ENCODE peak calls at places on chromosomes 6 and 20, in four cellular contexts. One of them, this sample, is unnamed.

GRCh38 chr6:112929661-112930060 is 582.5 kb downstream of the RFPL4B start:
- ATAC-seq in right lobe of liver: no peak
- ATAC-seq in K562: no peak
- ATAC-seq in gastrocnemius medialis: no peak
- ATAC-seq in this sample: no peak

GRCh38 chr6:5550631-5551030 is 289.3 kb downstream of the FARS2 start:
- ATAC-seq in right lobe of liver: no peak
- ATAC-seq in K562: no peak
- ATAC-seq in gastrocnemius medialis: no peak
- ATAC-seq in this sample: no peak

GRCh38 chr20:32992015-32992641 is 12.1 kb downstream of the SUN5 start:
- ATAC-seq in K562: no peak
- ATAC-seq in right lobe of liver: no peak
- ATAC-seq in gastrocnemius medialis: no peak
- ATAC-seq in this sample: no peak

GRCh38 chr20:46400828-46401477 is 5.5 kb downstream of the ELMO2 start:
- ATAC-seq in K562: peak; percentile 42
- ATAC-seq in gastrocnemius medialis: no peak
- ATAC-seq in right lobe of liver: no peak
- ATAC-seq in this sample: no peak

GRCh38 chr20:53841741-53842140 is 228.7 kb downstream of the BCAS1 start:
- ATAC-seq in gastrocnemius medialis: no peak
- ATAC-seq in K562: no peak
- ATAC-seq in right lobe of liver: no peak
- ATAC-seq in this sample: no peak

GRCh38 chr20:33671573-33672288 is 2.5 kb downstream of the NECAB3 start:
- ATAC-seq in gastrocnemius medialis: no peak
- ATAC-seq in right lobe of liver: no peak
- ATAC-seq in K562: no peak
- ATAC-seq in this sample: no peak

GRCh38 chr20:52244702-52245101 is 53.1 kb upstream of the ZFP64 start:
- ATAC-seq in K562: no peak
- ATAC-seq in gastrocnemius medialis: no peak
- ATAC-seq in right lobe of liver: no peak
- ATAC-seq in this sample: no peak

GRCh38 chr6:121426686-121427085 is 8.8 kb upstream of the GJA1 start:
- ATAC-seq in K562: no peak
- ATAC-seq in gastrocnemius medialis: no peak
- ATAC-seq in right lobe of liver: no peak
- ATAC-seq in this sample: no peak

GRCh38 chr6:130027948-130028347 is 9.6 kb downstream of the L3MBTL3 start:
- ATAC-seq in right lobe of liver: no peak
- ATAC-seq in gastrocnemius medialis: no peak
- ATAC-seq in K562: no peak
- ATAC-seq in this sample: no peak

GRCh38 chr6:24140572-24140971 is 14.6 kb downstream of the NRSN1 start:
- ATAC-seq in gastrocnemius medialis: no peak
- ATAC-seq in right lobe of liver: no peak
- ATAC-seq in K562: no peak
- ATAC-seq in this sample: no peak

GRCh38 chr20:24950128-24950835 is 1.2 kb downstream of the CST7 start:
- ATAC-seq in gastrocnemius medialis: no peak
- ATAC-seq in K562: peak; percentile 21
- ATAC-seq in right lobe of liver: peak; percentile 2
- ATAC-seq in this sample: no peak

GRCh38 chr6:1022719-1023118 is 289.2 kb upstream of the FOXQ1 start:
- ATAC-seq in K562: no peak
- ATAC-seq in right lobe of liver: no peak
- ATAC-seq in gastrocnemius medialis: no peak
- ATAC-seq in this sample: no peak

DNA sequence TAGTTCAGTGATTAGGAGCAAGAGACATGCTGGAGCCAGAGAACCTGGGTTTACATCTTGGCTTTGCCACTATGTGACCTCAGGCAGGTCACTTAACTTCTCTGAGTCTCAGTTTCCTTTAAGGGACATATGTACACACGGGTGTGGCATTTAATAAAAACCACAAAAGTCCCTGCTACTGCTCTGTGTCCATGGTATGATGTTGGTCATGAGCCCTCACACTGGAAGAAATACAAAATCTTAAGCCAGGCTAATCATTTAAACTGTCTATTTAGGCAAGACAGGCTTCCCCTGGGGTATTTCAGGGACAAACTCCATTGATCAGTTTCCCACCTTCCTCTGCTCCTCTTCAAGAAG is 12.9 kb upstream of the PTGIS start:
- ATAC-seq in gastrocnemius medialis: no peak
- ATAC-seq in K562: no peak
- ATAC-seq in right lobe of liver: no peak
- ATAC-seq in this sample: no peak
- H3K27ac ChIP-seq in gastrocnemius medialis: no peak overlapping the region
- H3K27ac ChIP-seq in K562: no peak overlapping the region
- H3K27ac ChIP-seq in right lobe of liver: peak overlapping the region; percentile 11
- H3K27ac ChIP-seq in this sample: peak overlapping the region; percentile 79

GRCh38 chr6:75243333-75244062 is at the start of gene COX7A2:
- ATAC-seq in gastrocnemius medialis: peak; percentile 99
- ATAC-seq in right lobe of liver: peak; percentile 100
- ATAC-seq in K562: peak; percentile 98
- ATAC-seq in this sample: peak; percentile 99
- TF ChIP-seq POLR2A in gastrocnemius medialis: peak; percentile 79
- TF ChIP-seq POLR2A in right lobe of liver: peak; percentile 65
- TF ChIP-seq POLR2A in K562: peak; percentile 98
- TF ChIP-seq POLR2A in this sample: peak; percentile 50

GRCh38 chr20:51010043-51010365 is 12.9 kb downstream of the KCNG1 start:
- ATAC-seq in right lobe of liver: no peak
- ATAC-seq in gastrocnemius medialis: no peak
- ATAC-seq in K562: no peak
- ATAC-seq in this sample: no peak

GRCh38 chr20:51009303-51010042 is 13.4 kb downstream of the KCNG1 start:
- ATAC-seq in right lobe of liver: peak; percentile 33
- ATAC-seq in gastrocnemius medialis: no peak
- ATAC-seq in K562: no peak
- ATAC-seq in this sample: no peak

GRCh38 chr20:51013577-51014330 is 9.2 kb downstream of the KCNG1 start:
- ATAC-seq in gastrocnemius medialis: no peak
- ATAC-seq in right lobe of liver: no peak
- ATAC-seq in K562: no peak
- ATAC-seq in this sample: no peak

GRCh38 chr20:51012357-51012756 is 10.6 kb downstream of the KCNG1 start:
- ATAC-seq in right lobe of liver: no peak
- ATAC-seq in gastrocnemius medialis: no peak
- ATAC-seq in K562: no peak
- ATAC-seq in this sample: no peak

DNA sequence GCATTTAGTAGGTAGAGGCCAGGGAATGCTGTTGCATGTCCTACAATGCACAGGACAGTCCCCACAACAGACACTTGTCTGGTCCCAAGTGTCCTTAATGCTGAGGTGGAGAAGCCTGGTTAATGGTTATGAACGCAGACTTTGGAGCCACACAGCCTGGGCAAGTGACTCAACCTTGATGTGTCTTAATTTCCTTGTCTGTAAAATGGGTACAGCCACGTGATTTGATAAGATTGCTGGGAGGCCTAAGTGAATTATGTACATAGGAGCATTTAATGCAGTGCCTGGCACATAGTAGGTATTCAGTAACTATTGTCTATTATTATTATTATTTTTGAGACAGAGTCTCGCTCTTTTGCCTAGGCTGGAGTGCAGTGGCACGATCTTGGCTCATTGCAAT is 11.4 kb downstream of the KCNG1 start:
- ATAC-seq in K562: no peak
- ATAC-seq in right lobe of liver: no peak
- ATAC-seq in gastrocnemius medialis: no peak
- ATAC-seq in this sample: no peak
- H3K36me3 ChIP-seq in K562: no peaks in the 10 kb centered on the region
- H3K36me3 ChIP-seq in right lobe of liver: no peaks in the 10 kb centered on the region
- H3K36me3 ChIP-seq in gastrocnemius medialis: no peaks in the 10 kb centered on the region
- H3K36me3 ChIP-seq in this sample: no peaks in the 10 kb centered on the region

GRCh38 chr6:15715060-15715459 is 52.2 kb upstream of the DTNBP1 start:
- ATAC-seq in right lobe of liver: no peak
- ATAC-seq in gastrocnemius medialis: peak; percentile 70
- ATAC-seq in K562: no peak
- ATAC-seq in this sample: no peak
- H3K27ac ChIP-seq in right lobe of liver: no peak overlapping the region
- H3K27ac ChIP-seq in gastrocnemius medialis: peak overlapping the region; percentile 69
- H3K27ac ChIP-seq in K562: no peak overlapping the region
- H3K27ac ChIP-seq in this sample: no peak overlapping the region

GRCh38 chr6:27865952-27866369 is 46.2 kb downstream of the OR2B2 start:
- ATAC-seq in K562: peak; percentile 18
- ATAC-seq in gastrocnemius medialis: no peak
- ATAC-seq in right lobe of liver: no peak
- ATAC-seq in this sample: no peak
- TF ChIP-seq POLR2A in K562: peak; percentile 69
- TF ChIP-seq POLR2A in gastrocnemius medialis: no peak
- TF ChIP-seq POLR2A in right lobe of liver: no peak
- TF ChIP-seq POLR2A in this sample: no peak

GRCh38 chr6:166608819-166609218 is 18.2 kb downstream of the RPS6KA2 start:
- ATAC-seq in right lobe of liver: no peak
- ATAC-seq in gastrocnemius medialis: no peak
- ATAC-seq in K562: no peak
- ATAC-seq in this sample: no peak
- H3K36me3 ChIP-seq in right lobe of liver: no peaks in the 10 kb centered on the region
- H3K36me3 ChIP-seq in gastrocnemius medialis: no peaks in the 10 kb centered on the region
- H3K36me3 ChIP-seq in K562: no peaks in the 10 kb centered on the region
- H3K36me3 ChIP-seq in this sample: no peaks in the 10 kb centered on the region

GRCh38 chr6:125983246-125983945 is 2.9 kb upstream of the TRMT11 start:
- ATAC-seq in gastrocnemius medialis: no peak
- ATAC-seq in right lobe of liver: no peak
- ATAC-seq in K562: no peak
- ATAC-seq in this sample: no peak
- H3K27ac ChIP-seq in gastrocnemius medialis: no peak overlapping the region
- H3K27ac ChIP-seq in right lobe of liver: no peak overlapping the region
- H3K27ac ChIP-seq in K562: no peak overlapping the region
- H3K27ac ChIP-seq in this sample: no peak overlapping the region

GRCh38 chr6:43972915-43973304 is 154.3 kb downstream of the MRPL14 start:
- ATAC-seq in K562: no peak
- ATAC-seq in right lobe of liver: peak; percentile 57
- ATAC-seq in gastrocnemius medialis: peak; percentile 94
- ATAC-seq in this sample: peak; percentile 89

GRCh38 chr6:43971776-43972126 is 155.5 kb downstream of the MRPL14 start:
- ATAC-seq in right lobe of liver: no peak
- ATAC-seq in K562: peak; percentile 13
- ATAC-seq in gastrocnemius medialis: no peak
- ATAC-seq in this sample: no peak

GRCh38 chr6:43973351-43973750 is 153.9 kb downstream of the MRPL14 start:
- ATAC-seq in gastrocnemius medialis: peak; percentile 15
- ATAC-seq in K562: no peak
- ATAC-seq in right lobe of liver: no peak
- ATAC-seq in this sample: no peak

GRCh38 chr6:43970913-43971775 is 156.1 kb downstream of the MRPL14 start:
- ATAC-seq in K562: peak; percentile 69
- ATAC-seq in right lobe of liver: peak; percentile 73
- ATAC-seq in gastrocnemius medialis: peak; percentile 19
- ATAC-seq in this sample: no peak

DNA sequence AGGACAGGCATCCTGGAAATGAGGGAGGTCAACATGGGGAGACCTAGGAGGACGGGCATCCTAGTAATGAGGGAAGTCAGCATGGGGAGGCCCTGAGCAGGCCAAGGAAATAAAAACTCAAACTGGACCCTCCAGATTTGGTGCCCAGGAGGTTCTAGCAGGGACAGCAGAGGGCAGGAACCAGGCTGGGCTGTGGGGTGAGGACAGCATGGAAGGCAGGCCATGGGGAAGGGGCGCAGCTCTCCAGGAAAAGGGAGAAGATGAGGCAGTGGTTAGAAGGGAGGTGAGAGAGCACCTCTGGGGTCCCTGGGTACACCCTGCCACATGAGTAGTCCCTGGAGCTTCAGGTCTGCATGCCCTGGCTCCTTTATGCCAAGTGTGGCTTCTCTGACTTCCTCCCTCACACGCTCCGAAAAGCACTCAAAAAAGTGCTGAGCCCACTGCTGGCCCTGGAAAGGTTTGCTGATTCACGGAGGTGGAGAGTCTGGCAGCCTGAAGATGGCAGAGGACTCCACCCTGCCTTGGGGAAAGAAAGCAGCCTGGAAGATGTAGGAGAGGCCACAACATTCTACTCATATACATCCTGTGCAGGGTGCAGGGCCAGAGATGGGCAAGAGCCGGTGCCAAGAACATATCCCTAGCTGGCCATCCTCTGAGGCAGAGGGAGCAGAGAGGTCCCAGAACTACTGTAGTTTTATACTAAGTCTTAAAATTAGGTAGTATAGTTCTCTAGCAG is 154.9 kb downstream of the MRPL14 start:
- ATAC-seq in K562: peak; percentile 31
- ATAC-seq in right lobe of liver: no peak
- ATAC-seq in gastrocnemius medialis: peak; percentile 45
- ATAC-seq in this sample: peak; percentile 55
- TF ChIP-seq POLR2A in K562: peak; percentile 30
- TF ChIP-seq POLR2A in right lobe of liver: no peak
- TF ChIP-seq POLR2A in gastrocnemius medialis: no peak
- TF ChIP-seq POLR2A in this sample: no peak

DNA sequence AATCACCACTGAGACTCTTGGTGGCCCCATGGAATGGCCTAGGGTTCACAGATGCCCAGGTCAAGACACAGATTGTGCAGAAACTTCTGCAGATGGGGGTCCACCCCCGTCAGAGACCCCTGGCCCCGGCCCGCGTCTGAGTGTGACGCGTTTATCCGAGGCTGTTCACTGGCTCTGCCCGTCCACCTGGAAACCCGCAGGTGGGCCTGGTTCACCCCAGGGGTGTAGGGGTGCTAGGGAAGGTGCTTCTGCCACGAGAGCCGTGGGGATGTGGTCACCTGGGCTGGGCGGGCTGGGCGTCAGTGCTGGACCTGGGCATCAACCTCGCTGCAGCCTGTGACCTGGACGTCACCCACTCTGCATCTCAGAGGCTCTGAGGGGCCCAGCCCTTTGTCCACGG is 39.5 kb upstream of the GATA5 start:
- ATAC-seq in right lobe of liver: no peak
- ATAC-seq in gastrocnemius medialis: no peak
- ATAC-seq in K562: no peak
- ATAC-seq in this sample: no peak
- H3K36me3 ChIP-seq in right lobe of liver: no peaks in the 10 kb centered on the region
- H3K36me3 ChIP-seq in gastrocnemius medialis: no peaks in the 10 kb centered on the region
- H3K36me3 ChIP-seq in K562: no peaks in the 10 kb centered on the region
- H3K36me3 ChIP-seq in this sample: no peaks in the 10 kb centered on the region